ENCODE peak calls at places on chromosome 6, in four cellular contexts. R is HTR-8/SVneo; B is RPMI7951; T is stimulated activated CD4-positive, alpha-beta T cell treated with anti-CD3 and anti-CD28 coated beads, Interleukin-15, amount 100 ng/mL, for 24 hours. M is an unnamed sample.

GRCh38 chr6:87501809-87502572 is 29.2 kb downstream of the SLC35A1 start:
- DNase-seq in T (no peak), B (no peak), R (no peak), M (no peak)

GRCh38 chr6:2919401-2919800 is 16.3 kb upstream of the SERPINB9 start:
- DNase-seq in B (no peak), T (no peak), R (no peak), M (no peak)

GRCh38 chr6:144467921-144468320 is 182.8 kb downstream of the UTRN start:
- DNase-seq in T (no peak), B (no peak), R (no peak), M (no peak)

GRCh38 chr6:13630499-13630898 is 15.4 kb downstream of the NOL7 start:
- DNase-seq in T (no peak), R (no peak), B (no peak), M (no peak)

GRCh38 chr6:35496036-35496850 is 636 bp downstream of the TEAD3 start:
- DNase-seq in R (no peak), T (no peak), B (peak; percentile 39), M (peak; percentile 9)

GRCh38 chr6:167678102-167679101 is 148.3 kb upstream of the AFDN start:
- DNase-seq in B (no peak), R (no peak), T (no peak), M (no peak)

GRCh38 chr6:21609881-21610329 is 16.4 kb downstream of the SOX4 start:
- DNase-seq in R (no peak), T (no peak), B (no peak), M (no peak)

GRCh38 chr6:39803872-39804271 is 11.7 kb downstream of the DAAM2 start:
- DNase-seq in B (no peak), R (no peak), T (no peak), M (no peak)

GRCh38 chr6:89927788-89928565 is 33.7 kb downstream of the GJA10 start:
- DNase-seq in B (no peak), R (no peak), T (no peak), M (peak; percentile 92)